ENCODE peak calls at places on chromosome 6, in five cellular contexts. J is IMR-90, L is neuronal stem cell, A is H9, E is mesenchymal stem cell. I is an unnamed sample.

GRCh38 chr6:168370310-168370991 is 50.9 kb upstream of the DACT2 start:
- DNase-seq in J (no peak), L (peak; percentile 52), A (peak; percentile 85), E (peak; percentile 7), I (peak; percentile 72)

GRCh38 chr6:170200458-170200891 is 90.4 kb downstream of the DLL1 start:
- DNase-seq in J (peak; percentile 13), L (no peak), A (no peak), E (no peak), I (no peak)

GRCh38 chr6:8392569-8392968 is 42.8 kb downstream of the SLC35B3 start:
- DNase-seq in J (no peak), L (no peak), A (no peak), E (no peak), I (no peak)

GRCh38 chr6:71420693-71421328 is 132.2 kb downstream of the OGFRL1 start:
- DNase-seq in J (peak; percentile 94), L (peak; percentile 86), A (peak; percentile 97), E (peak; percentile 96), I (peak; percentile 96)

GRCh38 chr6:85004283-85005010 is 240.0 kb upstream of the TBX18 start:
- DNase-seq in J (no peak), L (no peak), A (no peak), E (no peak), I (no peak)

GRCh38 chr6:29968905-29969304 is 26.6 kb downstream of the HLA-A start:
- DNase-seq in J (no peak), L (no peak), A (no peak), E (no peak), I (no peak)

GRCh38 chr6:67121115-67121514 is 1414.1 kb upstream of the EYS start:
- DNase-seq in J (no peak), L (no peak), A (no peak), E (no peak), I (no peak)

GRCh38 chr6:87825865-87826264 is 123.8 kb upstream of the AKIRIN2 start:
- DNase-seq in J (no peak), L (no peak), A (no peak), E (peak; percentile 18), I (no peak)

GRCh38 chr6:142744836-142745235 is 200.1 kb downstream of the HIVEP2 start:
- DNase-seq in J (peak; percentile 54), L (no peak), A (no peak), E (peak; percentile 13), I (peak; percentile 18)

GRCh38 chr6:151240036-151240685 is 394 bp downstream of the AKAP12 start:
- DNase-seq in J (peak; percentile 64), L (peak; percentile 92), A (peak; percentile 94), E (peak; percentile 91), I (peak; percentile 97)

GRCh38 chr6:24566020-24566752 is 71.4 kb downstream of the ALDH5A1 start:
- DNase-seq in J (peak; percentile 10), L (no peak), A (no peak), E (peak; percentile 34), I (no peak)

GRCh38 chr6:32854376-32855178 is 585 bp downstream of the PSMB9 start:
- DNase-seq in J (peak; percentile 33), L (no peak), A (no peak), E (peak; percentile 68), I (no peak)

GRCh38 chr6:42222450-42222849 is 4.8 kb upstream of the MRPS10 start:
- DNase-seq in J (peak; percentile 23), L (no peak), A (no peak), E (no peak), I (no peak)

GRCh38 chr6:42217165-42217522 is 517 bp downstream of the MRPS10 start:
- DNase-seq in J (no peak), L (no peak), A (no peak), E (no peak), I (no peak)

GRCh38 chr6:42221546-42221945 is 3.9 kb upstream of the MRPS10 start:
- DNase-seq in J (no peak), L (no peak), A (no peak), E (no peak), I (no peak)

GRCh38 chr6:42220754-42221153 is 3.1 kb upstream of the MRPS10 start:
- DNase-seq in J (no peak), L (no peak), A (no peak), E (no peak), I (no peak)

DNA sequence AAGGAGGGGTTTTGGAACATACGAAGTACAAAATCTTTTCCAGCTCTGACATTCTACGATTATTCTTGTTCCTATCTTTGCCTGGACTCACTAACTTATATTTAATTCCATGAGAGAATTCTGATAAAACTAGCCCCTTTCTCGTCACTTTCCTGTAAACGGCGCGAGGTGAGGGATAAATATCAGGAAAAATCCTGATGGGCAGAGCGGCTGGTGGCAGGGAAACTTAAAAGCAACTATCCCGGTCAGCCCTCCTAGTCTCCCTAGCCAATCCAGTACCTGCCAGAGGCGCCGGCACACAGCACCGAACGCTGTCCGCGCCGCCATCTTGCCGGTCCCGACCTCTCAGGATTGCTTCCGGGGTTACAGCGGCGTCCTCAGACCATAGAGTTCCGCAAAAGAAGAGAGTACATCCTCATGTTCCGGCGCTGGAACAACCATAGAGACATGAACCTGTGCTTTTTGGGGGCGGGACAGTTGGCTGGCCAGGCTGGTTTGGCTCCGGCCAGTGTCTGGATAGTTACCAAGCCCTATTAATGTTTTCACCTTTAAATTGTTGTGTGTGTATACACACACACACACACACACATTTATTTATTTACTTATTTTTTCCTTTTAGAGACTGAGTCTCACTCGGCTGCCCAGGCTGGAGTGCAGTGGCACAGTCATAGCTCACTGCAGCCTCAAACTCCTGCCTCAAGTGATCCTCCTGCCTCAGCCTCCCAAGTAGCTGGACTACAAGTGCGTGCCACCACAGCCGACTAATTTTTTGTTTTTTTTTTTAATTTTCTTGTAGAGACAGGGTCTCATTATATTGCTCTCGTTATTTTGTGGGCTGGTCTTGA is at the start of gene MRPS10:
- DNase-seq in J (peak; percentile 94), L (peak; percentile 87), A (peak; percentile 96), E (peak; percentile 96), I (peak; percentile 98)
- H3K4ac ChIP-seq in J (peak within 1 kb of the TSS; percentile 81), L (no peak within 1 kb of the TSS), A (no peak within 1 kb of the TSS), E (no peak within 1 kb of the TSS), I (peak within 1 kb of the TSS; percentile 71)

GRCh38 chr6:3423439-3424184 is 33.2 kb downstream of the SLC22A23 start:
- DNase-seq in J (no peak), L (no peak), A (peak; percentile 80), E (no peak), I (peak; percentile 73)

GRCh38 chr6:3424185-3424927 is 32.5 kb downstream of the SLC22A23 start:
- DNase-seq in J (no peak), L (no peak), A (no peak), E (no peak), I (no peak)

GRCh38 chr6:3421763-3422456 is 34.9 kb downstream of the SLC22A23 start:
- DNase-seq in J (peak; percentile 62), L (no peak), A (no peak), E (peak; percentile 56), I (no peak)

GRCh38 chr6:3421145-3421544 is 35.7 kb downstream of the SLC22A23 start:
- DNase-seq in J (no peak), L (no peak), A (no peak), E (no peak), I (no peak)

DNA sequence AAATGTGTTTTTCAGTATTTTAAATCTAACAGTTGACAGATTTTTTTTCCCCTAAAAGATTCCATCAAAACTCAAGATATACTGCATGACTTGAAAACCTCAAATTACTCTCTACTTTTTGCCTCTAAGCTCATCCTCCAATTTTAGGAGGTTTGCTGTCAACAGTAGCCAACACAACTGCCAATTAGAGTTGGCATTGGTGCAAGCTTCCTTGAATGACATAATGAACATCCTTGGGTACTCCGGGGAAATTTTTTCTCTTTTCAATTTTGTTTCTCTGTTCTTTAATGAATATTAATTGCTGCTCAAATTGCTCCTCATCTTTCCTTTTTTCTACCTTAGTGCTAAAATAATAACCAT is 34.4 kb downstream of the SLC22A23 start:
- DNase-seq in J (no peak), L (no peak), A (no peak), E (no peak), I (no peak)
- H3K4ac ChIP-seq in J (no peak overlapping the region), L (no peak overlapping the region), A (no peak overlapping the region), E (no peak overlapping the region), I (no peak overlapping the region)

DNA sequence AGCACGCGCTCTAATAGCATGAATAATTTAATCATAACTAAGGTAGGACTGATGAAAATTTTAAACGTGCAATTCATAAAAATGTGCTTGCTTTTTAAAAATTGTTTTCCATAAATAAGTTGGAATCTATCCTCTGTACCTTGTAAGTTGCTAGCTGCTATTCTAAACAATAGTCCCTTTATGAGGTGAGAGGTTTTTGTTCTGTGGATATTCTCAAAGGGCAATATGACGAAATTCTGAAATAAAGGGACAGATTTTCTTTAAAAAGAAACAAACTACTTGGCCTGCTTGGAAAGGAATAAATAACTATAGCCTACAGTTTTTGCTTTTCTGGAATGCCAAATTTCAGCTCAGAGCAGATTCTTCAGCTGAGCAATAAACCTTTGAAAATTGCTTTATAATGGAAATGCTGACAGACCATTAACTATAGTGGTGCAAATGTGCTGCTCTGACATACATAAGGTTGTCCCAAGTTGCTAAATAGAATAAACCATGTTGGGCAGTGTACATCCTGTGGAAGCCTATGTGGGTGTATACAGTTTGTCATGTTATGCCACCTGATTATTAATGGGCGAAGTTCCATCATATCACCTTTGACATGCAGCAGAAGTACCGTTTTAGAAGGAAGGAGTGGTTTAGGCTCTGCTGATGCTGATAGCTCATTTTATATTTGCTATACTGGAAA is 84.3 kb downstream of the ZFAND3 start:
- DNase-seq in J (no peak), L (no peak), A (no peak), E (no peak), I (no peak)
- H3K4ac ChIP-seq in J (no peak overlapping the region), L (no peak overlapping the region), A (no peak overlapping the region), E (no peak overlapping the region), I (no peak overlapping the region)

GRCh38 chr6:149318581-149319286 is 1.2 kb downstream of the TAB2 start:
- DNase-seq in J (no peak), L (no peak), A (no peak), E (peak; percentile 32), I (peak; percentile 53)
- H3K4ac ChIP-seq in J (peak overlapping the region; percentile 81), L (no peak overlapping the region), A (no peak overlapping the region), E (no peak overlapping the region), I (no peak overlapping the region)

DNA sequence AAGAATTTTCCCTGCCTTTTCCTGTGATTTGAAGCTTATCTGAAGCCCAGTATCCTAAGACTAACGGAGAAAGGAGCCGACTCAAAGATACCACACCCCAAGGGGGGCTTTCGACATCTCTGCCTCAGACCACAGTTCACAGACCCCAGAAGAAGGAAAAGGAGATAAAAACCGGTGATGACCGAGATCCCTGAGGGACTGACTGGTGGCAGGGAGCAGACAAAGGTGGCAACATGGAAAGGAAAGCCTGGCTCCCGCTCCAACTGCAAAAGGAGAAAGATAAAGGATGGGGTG is 668 bp downstream of the STK38 start:
- DNase-seq in J (no peak), L (peak; percentile 27), A (no peak), E (no peak), I (no peak)
- H3K4ac ChIP-seq in J (peak overlapping the region; percentile 95), L (no peak overlapping the region), A (no peak overlapping the region), E (no peak overlapping the region), I (peak overlapping the region; percentile 97)

DNA sequence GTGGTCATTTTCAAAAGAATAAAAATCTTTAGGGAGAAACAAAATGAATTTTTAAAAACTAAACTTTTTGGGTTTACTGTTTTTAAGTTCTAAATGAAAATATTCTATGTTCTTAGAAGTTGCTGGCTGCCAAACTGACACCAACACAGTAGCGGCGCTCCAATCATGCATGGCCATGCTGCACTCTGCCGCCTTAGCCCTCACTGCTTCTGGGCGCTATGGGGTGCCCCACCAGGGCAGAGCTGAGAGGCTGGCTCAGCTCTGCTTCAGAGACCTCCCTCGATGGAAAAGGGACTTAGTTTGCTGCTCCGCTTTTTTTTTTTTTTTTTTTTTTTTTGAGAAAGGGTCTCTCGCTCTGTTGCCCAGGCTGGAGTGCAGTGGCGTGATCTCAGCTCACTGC is 20.9 kb downstream of the EZR start:
- DNase-seq in J (no peak), L (no peak), A (no peak), E (no peak), I (no peak)
- H3K4ac ChIP-seq in J (no peak overlapping the region), L (no peak overlapping the region), A (no peak overlapping the region), E (no peak overlapping the region), I (no peak overlapping the region)

GRCh38 chr6:1226208-1227099 is 85.4 kb upstream of the FOXQ1 start:
- DNase-seq in J (no peak), L (no peak), A (no peak), E (no peak), I (no peak)
- H3K4ac ChIP-seq in J (no peak overlapping the region), L (no peak overlapping the region), A (no peak overlapping the region), E (no peak overlapping the region), I (no peak overlapping the region)